ENCODE peak calls at places on chromosome 10, in seven cellular contexts. B, T, O, W, U, N and X are unnamed samples.

GRCh38 chr10:117226813-117227451 is 14.0 kb upstream of the SLC18A2 start:
- DNase-seq in B (peak), T (no peak), O (no peak), W (no peak), U (no peak), N (peak), X (no peak)

GRCh38 chr10:132585732-132586722 is 48.4 kb downstream of the INPP5A start:
- DNase-seq in B (no peak), T (no peak), O (no peak), W (peak), U (no peak), N (no peak), X (peak)

GRCh38 chr10:19843487-19843886 is 27.3 kb downstream of the PLXDC2 start:
- DNase-seq in B (no peak), T (no peak), O (no peak), W (no peak), U (no peak), N (no peak), X (no peak)

GRCh38 chr10:101778781-101779543 is 3.0 kb upstream of the FGF8 start:
- DNase-seq in B (peak), T (no peak), O (no peak), W (peak), U (no peak), N (peak), X (peak)

GRCh38 chr10:1253476-1254353 is 197.5 kb downstream of the WDR37 start:
- DNase-seq in B (no peak), T (no peak), O (no peak), W (no peak), U (no peak), N (no peak), X (no peak)

GRCh38 chr10:97222346-97222961 is 36.7 kb upstream of the SLIT1 start:
- DNase-seq in B (no peak), T (no peak), O (no peak), W (no peak), U (no peak), N (no peak), X (peak)

GRCh38 chr10:92747600-92747999 is 57.8 kb downstream of the HHEX start:
- DNase-seq in B (no peak), T (no peak), O (no peak), W (no peak), U (no peak), N (peak), X (no peak)

GRCh38 chr10:87656431-87657072 is 3.1 kb upstream of the PAPSS2 start:
- DNase-seq in B (no peak), T (no peak), O (no peak), W (no peak), U (no peak), N (no peak), X (no peak)

GRCh38 chr10:118842826-118843624 is 88.3 kb upstream of the CACUL1 start:
- DNase-seq in B (no peak), T (no peak), O (no peak), W (no peak), U (no peak), N (no peak), X (no peak)

GRCh38 chr10:110651044-110651958 is 7.2 kb downstream of the RBM20 start:
- DNase-seq in B (no peak), T (no peak), O (no peak), W (peak), U (no peak), N (no peak), X (no peak)

GRCh38 chr10:102114861-102115618 is 5.1 kb downstream of the LDB1 start:
- DNase-seq in B (peak), T (no peak), O (peak), W (peak), U (no peak), N (peak), X (peak)

GRCh38 chr10:125132331-125132730 is 28.0 kb downstream of the CTBP2 start:
- DNase-seq in B (no peak), T (no peak), O (no peak), W (no peak), U (no peak), N (no peak), X (no peak)

GRCh38 chr10:99372546-99373271 is 43.6 kb downstream of the CNNM1 start:
- DNase-seq in B (no peak), T (no peak), O (no peak), W (no peak), U (peak), N (no peak), X (no peak)

GRCh38 chr10:126459032-126459831 is 71.0 kb upstream of the ADAM12 start:
- DNase-seq in B (no peak), T (no peak), O (no peak), W (no peak), U (no peak), N (no peak), X (peak)

GRCh38 chr10:132149917-132150316 is 36.8 kb upstream of the DPYSL4 start:
- DNase-seq in B (no peak), T (no peak), O (no peak), W (no peak), U (no peak), N (no peak), X (no peak)

GRCh38 chr10:31961264-31961663 is 32.6 kb upstream of the ARHGAP12 start:
- DNase-seq in B (peak), T (no peak), O (peak), W (no peak), U (no peak), N (no peak), X (peak)

GRCh38 chr10:31083765-31084184 is 52.1 kb upstream of the ZNF438 start:
- DNase-seq in B (peak), T (peak), O (no peak), W (no peak), U (no peak), N (peak), X (peak)

GRCh38 chr10:3045471-3046209 is 21.7 kb upstream of the PFKP start:
- DNase-seq in B (peak), T (no peak), O (no peak), W (peak), U (no peak), N (peak), X (peak)
- TF ChIP-seq POLR2AphosphoS5 in B (no peak), T (no peak), O (peak), W (peak), U (no peak), N (no peak), X (peak)

GRCh38 chr10:43304687-43305333 is 37.9 kb upstream of the RASGEF1A start:
- DNase-seq in B (peak), T (no peak), O (peak), W (peak), U (no peak), N (peak), X (peak)
- H3K27ac ChIP-seq in B (peak), T (no peak), O (no peak), W (peak), U (no peak), N (peak), X (peak)

GRCh38 chr10:5631936-5632335 is 34.5 kb downstream of the ASB13 start:
- DNase-seq in B (peak), T (no peak), O (no peak), W (peak), U (no peak), N (no peak), X (no peak)
- TF ChIP-seq POLR2AphosphoS5 in B (no peak), T (no peak), O (peak), W (no peak), U (no peak), N (no peak), X (peak)

DNA sequence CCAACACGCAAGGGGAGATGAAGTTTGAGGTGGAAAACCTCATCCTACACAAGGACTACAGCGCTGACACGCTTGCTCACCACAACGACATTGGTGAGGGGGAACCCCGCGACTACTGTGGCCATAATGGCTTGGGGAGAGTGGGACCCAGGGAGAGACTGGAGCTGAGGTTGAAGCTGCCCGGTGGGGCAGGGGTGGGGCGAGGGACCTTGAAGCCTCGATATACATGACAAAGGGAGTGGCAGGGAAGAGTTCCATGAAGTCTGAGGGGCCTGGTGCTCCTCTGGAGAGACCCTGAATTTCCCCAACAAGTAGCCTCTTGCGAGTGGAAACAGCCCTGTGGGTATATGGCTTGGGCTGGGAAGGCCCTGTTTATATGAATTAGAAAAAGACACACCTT is 3.1 kb downstream of the PLAU start:
- DNase-seq in B (no peak), T (no peak), O (no peak), W (no peak), U (no peak), N (no peak), X (peak)
- H3K27ac ChIP-seq in B (no peak), T (no peak), O (no peak), W (no peak), U (no peak), N (no peak), X (no peak)